ENCODE peak calls at places on chromosomes 6 and 20, in seven cellular contexts. One of them, this sample, is unnamed.

GRCh38 chr6:50815436-50816114 is 3.1 kb upstream of the TFAP2B start:
- DNase-seq in GM06990: no peak
- DNase-seq in T-helper 2 cell: peak; percentile 2
- DNase-seq in endodermal cell: no peak
- DNase-seq in T follicular helper cell: no peak
- DNase-seq in right atrium auricular region: no peak
- DNase-seq in WTC11: no peak
- DNase-seq in this sample: no peak

GRCh38 chr6:75204222-75204958 is 1.5 kb downstream of the COL12A1 start:
- DNase-seq in GM06990: no peak
- DNase-seq in T-helper 2 cell: peak; percentile 43
- DNase-seq in endodermal cell: peak; percentile 92
- DNase-seq in T follicular helper cell: no peak
- DNase-seq in right atrium auricular region: peak; percentile 86
- DNase-seq in WTC11: peak; percentile 78
- DNase-seq in this sample: peak; percentile 70

GRCh38 chr20:37430044-37430443 is 84.1 kb downstream of the SRC start:
- DNase-seq in GM06990: no peak
- DNase-seq in T-helper 2 cell: no peak
- DNase-seq in endodermal cell: no peak
- DNase-seq in T follicular helper cell: no peak
- DNase-seq in right atrium auricular region: no peak
- DNase-seq in WTC11: no peak
- DNase-seq in this sample: no peak

GRCh38 chr6:31113861-31114539 is 600 bp upstream of the PSORS1C1 start:
- DNase-seq in GM06990: no peak
- DNase-seq in T-helper 2 cell: no peak
- DNase-seq in endodermal cell: peak; percentile 69
- DNase-seq in T follicular helper cell: no peak
- DNase-seq in right atrium auricular region: no peak
- DNase-seq in WTC11: no peak
- DNase-seq in this sample: peak; percentile 70

GRCh38 chr6:42314571-42314950 is 96.9 kb upstream of the MRPS10 start:
- DNase-seq in GM06990: no peak
- DNase-seq in T-helper 2 cell: no peak
- DNase-seq in endodermal cell: no peak
- DNase-seq in T follicular helper cell: no peak
- DNase-seq in right atrium auricular region: no peak
- DNase-seq in WTC11: no peak
- DNase-seq in this sample: peak; percentile 25

GRCh38 chr20:15236812-15237211 is 899.4 kb upstream of the FLRT3 start:
- DNase-seq in GM06990: peak; percentile 20
- DNase-seq in T-helper 2 cell: no peak
- DNase-seq in endodermal cell: peak; percentile 85
- DNase-seq in T follicular helper cell: no peak
- DNase-seq in right atrium auricular region: no peak
- DNase-seq in WTC11: peak; percentile 60
- DNase-seq in this sample: peak; percentile 73

GRCh38 chr6:42604150-42604549 is 40.3 kb downstream of the UBR2 start:
- DNase-seq in GM06990: no peak
- DNase-seq in T-helper 2 cell: no peak
- DNase-seq in endodermal cell: no peak
- DNase-seq in T follicular helper cell: no peak
- DNase-seq in right atrium auricular region: no peak
- DNase-seq in WTC11: no peak
- DNase-seq in this sample: no peak

GRCh38 chr20:2871111-2871465 is 2.2 kb upstream of the PTPRA start:
- DNase-seq in GM06990: no peak
- DNase-seq in T-helper 2 cell: no peak
- DNase-seq in endodermal cell: no peak
- DNase-seq in T follicular helper cell: no peak
- DNase-seq in right atrium auricular region: no peak
- DNase-seq in WTC11: no peak
- DNase-seq in this sample: no peak

GRCh38 chr6:26044140-26045045 is 42.8 kb upstream of the HFE start:
- DNase-seq in GM06990: peak; percentile 64
- DNase-seq in T-helper 2 cell: peak; percentile 77
- DNase-seq in endodermal cell: no peak
- DNase-seq in T follicular helper cell: peak; percentile 35
- DNase-seq in right atrium auricular region: peak; percentile 86
- DNase-seq in WTC11: no peak
- DNase-seq in this sample: peak; percentile 70

GRCh38 chr6:15516378-15516777 is 146.4 kb downstream of the DTNBP1 start:
- DNase-seq in GM06990: no peak
- DNase-seq in T-helper 2 cell: no peak
- DNase-seq in endodermal cell: no peak
- DNase-seq in T follicular helper cell: no peak
- DNase-seq in right atrium auricular region: no peak
- DNase-seq in WTC11: no peak
- DNase-seq in this sample: no peak

GRCh38 chr20:9294081-9294480 is 220.3 kb upstream of the LAMP5 start:
- DNase-seq in GM06990: no peak
- DNase-seq in T-helper 2 cell: peak; percentile 27
- DNase-seq in endodermal cell: no peak
- DNase-seq in T follicular helper cell: no peak
- DNase-seq in right atrium auricular region: no peak
- DNase-seq in WTC11: no peak
- DNase-seq in this sample: no peak

GRCh38 chr20:59084041-59084841 is 41.7 kb upstream of the PRELID3B start:
- DNase-seq in GM06990: no peak
- DNase-seq in T-helper 2 cell: no peak
- DNase-seq in endodermal cell: no peak
- DNase-seq in T follicular helper cell: no peak
- DNase-seq in right atrium auricular region: no peak
- DNase-seq in WTC11: no peak
- DNase-seq in this sample: no peak

GRCh38 chr6:62615366-62616015 is 329.5 kb upstream of the KHDRBS2 start:
- DNase-seq in GM06990: no peak
- DNase-seq in T-helper 2 cell: no peak
- DNase-seq in endodermal cell: no peak
- DNase-seq in T follicular helper cell: no peak
- DNase-seq in right atrium auricular region: no peak
- DNase-seq in WTC11: no peak
- DNase-seq in this sample: no peak

GRCh38 chr6:30340589-30341054 is 4.3 kb upstream of the RPP21 start:
- DNase-seq in GM06990: no peak
- DNase-seq in T-helper 2 cell: no peak
- DNase-seq in endodermal cell: no peak
- DNase-seq in T follicular helper cell: no peak
- DNase-seq in right atrium auricular region: no peak
- DNase-seq in WTC11: no peak
- DNase-seq in this sample: no peak

GRCh38 chr20:24370911-24371695 is 98.3 kb upstream of the SYNDIG1 start:
- DNase-seq in GM06990: no peak
- DNase-seq in T-helper 2 cell: no peak
- DNase-seq in endodermal cell: no peak
- DNase-seq in T follicular helper cell: no peak
- DNase-seq in right atrium auricular region: peak; percentile 55
- DNase-seq in WTC11: no peak
- DNase-seq in this sample: no peak

GRCh38 chr20:62352402-62353288 is 14.5 kb downstream of the LAMA5 start:
- DNase-seq in GM06990: no peak
- DNase-seq in T-helper 2 cell: no peak
- DNase-seq in endodermal cell: no peak
- DNase-seq in T follicular helper cell: no peak
- DNase-seq in right atrium auricular region: peak; percentile 83
- DNase-seq in WTC11: no peak
- DNase-seq in this sample: no peak

GRCh38 chr6:72552938-72553337 is 68.9 kb upstream of the KCNQ5 start:
- DNase-seq in GM06990: no peak
- DNase-seq in T-helper 2 cell: no peak
- DNase-seq in endodermal cell: no peak
- DNase-seq in T follicular helper cell: no peak
- DNase-seq in right atrium auricular region: no peak
- DNase-seq in WTC11: no peak
- DNase-seq in this sample: no peak

GRCh38 chr6:16286151-16286522 is 47.8 kb downstream of the GMPR start:
- DNase-seq in GM06990: peak; percentile 40
- DNase-seq in T-helper 2 cell: no peak
- DNase-seq in endodermal cell: peak; percentile 94
- DNase-seq in T follicular helper cell: peak; percentile 3
- DNase-seq in right atrium auricular region: no peak
- DNase-seq in WTC11: peak; percentile 83
- DNase-seq in this sample: peak; percentile 85

GRCh38 chr20:40815156-40816038 is 126.4 kb upstream of the MAFB start:
- DNase-seq in GM06990: no peak
- DNase-seq in T-helper 2 cell: no peak
- DNase-seq in endodermal cell: peak; percentile 18
- DNase-seq in T follicular helper cell: no peak
- DNase-seq in right atrium auricular region: peak; percentile 53
- DNase-seq in WTC11: no peak
- DNase-seq in this sample: no peak

GRCh38 chr6:139161169-139161568 is 26.3 kb downstream of the HECA start:
- DNase-seq in GM06990: no peak
- DNase-seq in T-helper 2 cell: peak; percentile 88
- DNase-seq in endodermal cell: no peak
- DNase-seq in T follicular helper cell: peak; percentile 82
- DNase-seq in right atrium auricular region: no peak
- DNase-seq in WTC11: no peak
- DNase-seq in this sample: no peak

GRCh38 chr20:1809121-1809520 is 86.1 kb upstream of the SIRPA start:
- DNase-seq in GM06990: no peak
- DNase-seq in T-helper 2 cell: no peak
- DNase-seq in endodermal cell: no peak
- DNase-seq in T follicular helper cell: no peak
- DNase-seq in right atrium auricular region: no peak
- DNase-seq in WTC11: no peak
- DNase-seq in this sample: no peak

GRCh38 chr20:11247943-11248475 is 574.2 kb upstream of the JAG1 start:
- DNase-seq in GM06990: no peak
- DNase-seq in T-helper 2 cell: no peak
- DNase-seq in endodermal cell: no peak
- DNase-seq in T follicular helper cell: no peak
- DNase-seq in right atrium auricular region: no peak
- DNase-seq in WTC11: no peak
- DNase-seq in this sample: no peak

GRCh38 chr6:113178349-113178748 is 678.8 kb upstream of the MARCKS start:
- DNase-seq in GM06990: no peak
- DNase-seq in T-helper 2 cell: no peak
- DNase-seq in endodermal cell: no peak
- DNase-seq in T follicular helper cell: no peak
- DNase-seq in right atrium auricular region: no peak
- DNase-seq in WTC11: no peak
- DNase-seq in this sample: no peak

GRCh38 chr6:38470548-38470947 is 169.2 kb downstream of the BTBD9 start:
- DNase-seq in GM06990: no peak
- DNase-seq in T-helper 2 cell: no peak
- DNase-seq in endodermal cell: no peak
- DNase-seq in T follicular helper cell: no peak
- DNase-seq in right atrium auricular region: no peak
- DNase-seq in WTC11: no peak
- DNase-seq in this sample: no peak

GRCh38 chr20:32352101-32352720 is 5.9 kb upstream of the ASXL1 start:
- DNase-seq in GM06990: no peak
- DNase-seq in T-helper 2 cell: peak; percentile 67
- DNase-seq in endodermal cell: no peak
- DNase-seq in T follicular helper cell: no peak
- DNase-seq in right atrium auricular region: no peak
- DNase-seq in WTC11: no peak
- DNase-seq in this sample: no peak

GRCh38 chr20:21796059-21796458 is 90.6 kb downstream of the PAX1 start:
- DNase-seq in GM06990: no peak
- DNase-seq in T-helper 2 cell: no peak
- DNase-seq in endodermal cell: peak; percentile 73
- DNase-seq in T follicular helper cell: no peak
- DNase-seq in right atrium auricular region: no peak
- DNase-seq in WTC11: peak; percentile 40
- DNase-seq in this sample: peak; percentile 8

GRCh38 chr20:8568068-8568467 is 436.0 kb downstream of the PLCB1 start:
- DNase-seq in GM06990: no peak
- DNase-seq in T-helper 2 cell: no peak
- DNase-seq in endodermal cell: no peak
- DNase-seq in T follicular helper cell: no peak
- DNase-seq in right atrium auricular region: no peak
- DNase-seq in WTC11: no peak
- DNase-seq in this sample: no peak

GRCh38 chr20:50278684-50279531 is 88.3 kb downstream of the CEBPB start:
- DNase-seq in GM06990: no peak
- DNase-seq in T-helper 2 cell: no peak
- DNase-seq in endodermal cell: peak; percentile 73
- DNase-seq in T follicular helper cell: no peak
- DNase-seq in right atrium auricular region: peak; percentile 90
- DNase-seq in WTC11: no peak
- DNase-seq in this sample: peak; percentile 83

GRCh38 chr20:40893610-40894242 is 134.9 kb upstream of the TOP1 start:
- DNase-seq in GM06990: no peak
- DNase-seq in T-helper 2 cell: no peak
- DNase-seq in endodermal cell: no peak
- DNase-seq in T follicular helper cell: no peak
- DNase-seq in right atrium auricular region: no peak
- DNase-seq in WTC11: no peak
- DNase-seq in this sample: no peak

GRCh38 chr6:164640946-164641345 is 668.5 kb downstream of the C6orf118 start:
- DNase-seq in GM06990: no peak
- DNase-seq in T-helper 2 cell: no peak
- DNase-seq in endodermal cell: no peak
- DNase-seq in T follicular helper cell: no peak
- DNase-seq in right atrium auricular region: no peak
- DNase-seq in WTC11: no peak
- DNase-seq in this sample: no peak

GRCh38 chr20:575230-575629 is 31.6 kb upstream of the CSNK2A1 start:
- DNase-seq in GM06990: no peak
- DNase-seq in T-helper 2 cell: no peak
- DNase-seq in endodermal cell: peak; percentile 57
- DNase-seq in T follicular helper cell: no peak
- DNase-seq in right atrium auricular region: no peak
- DNase-seq in WTC11: no peak
- DNase-seq in this sample: no peak

GRCh38 chr6:132483779-132484679 is 28.9 kb downstream of the STX7 start:
- DNase-seq in GM06990: no peak
- DNase-seq in T-helper 2 cell: peak; percentile 67
- DNase-seq in endodermal cell: peak; percentile 54
- DNase-seq in T follicular helper cell: peak; percentile 29
- DNase-seq in right atrium auricular region: no peak
- DNase-seq in WTC11: no peak
- DNase-seq in this sample: peak; percentile 5

GRCh38 chr6:118288355-118289124 is 259.6 kb upstream of the PLN start:
- DNase-seq in GM06990: no peak
- DNase-seq in T-helper 2 cell: peak; percentile 7
- DNase-seq in endodermal cell: no peak
- DNase-seq in T follicular helper cell: no peak
- DNase-seq in right atrium auricular region: no peak
- DNase-seq in WTC11: no peak
- DNase-seq in this sample: no peak

GRCh38 chr6:157097255-157097936 is 225.9 kb downstream of the TMEM242 start:
- DNase-seq in GM06990: no peak
- DNase-seq in T-helper 2 cell: no peak
- DNase-seq in endodermal cell: no peak
- DNase-seq in T follicular helper cell: no peak
- DNase-seq in right atrium auricular region: no peak
- DNase-seq in WTC11: no peak
- DNase-seq in this sample: no peak

GRCh38 chr20:10909803-10910202 is 236.0 kb upstream of the JAG1 start:
- DNase-seq in GM06990: no peak
- DNase-seq in T-helper 2 cell: no peak
- DNase-seq in endodermal cell: no peak
- DNase-seq in T follicular helper cell: no peak
- DNase-seq in right atrium auricular region: no peak
- DNase-seq in WTC11: no peak
- DNase-seq in this sample: no peak

GRCh38 chr6:101806241-101806640 is 412.7 kb downstream of the GRIK2 start:
- DNase-seq in GM06990: no peak
- DNase-seq in T-helper 2 cell: no peak
- DNase-seq in endodermal cell: no peak
- DNase-seq in T follicular helper cell: no peak
- DNase-seq in right atrium auricular region: no peak
- DNase-seq in WTC11: no peak
- DNase-seq in this sample: no peak

GRCh38 chr6:34145161-34146020 is 496 bp downstream of the GRM4 start:
- DNase-seq in GM06990: no peak
- DNase-seq in T-helper 2 cell: peak; percentile 14
- DNase-seq in endodermal cell: peak; percentile 86
- DNase-seq in T follicular helper cell: no peak
- DNase-seq in right atrium auricular region: no peak
- DNase-seq in WTC11: peak; percentile 70
- DNase-seq in this sample: peak; percentile 78

GRCh38 chr6:14621518-14621917 is 503.9 kb downstream of the CD83 start:
- DNase-seq in GM06990: no peak
- DNase-seq in T-helper 2 cell: no peak
- DNase-seq in endodermal cell: no peak
- DNase-seq in T follicular helper cell: no peak
- DNase-seq in right atrium auricular region: no peak
- DNase-seq in WTC11: no peak
- DNase-seq in this sample: no peak

This sample was measured in ELF-1.